ENCODE peak calls at places on chromosomes 13 and 19, in five cellular contexts. J, C, H, G and Q are unnamed samples.

GRCh38 chr19:11570039-11570462 is 7.4 kb downstream of the ACP5 start:
- DNase-seq in J (no peak), C (no peak), H (no peak), G (no peak), Q (no peak)

GRCh38 chr19:45547965-45548609 is 36.5 kb downstream of the OPA3 start:
- DNase-seq in J (peak), C (no peak), H (peak), G (no peak), Q (peak)

GRCh38 chr13:101919541-101920306 is 467.2 kb downstream of the ITGBL1 start:
- DNase-seq in J (no peak), C (no peak), H (peak), G (peak), Q (no peak)

GRCh38 chr19:42280761-42281174 is 11.7 kb downstream of the CIC start:
- DNase-seq in J (no peak), C (no peak), H (peak), G (no peak), Q (no peak)

GRCh38 chr13:98144501-98145350 is 1.8 kb downstream of the FARP1 start:
- DNase-seq in J (peak), C (peak), H (peak), G (no peak), Q (no peak)

GRCh38 chr13:36753176-36753575 is 65.8 kb upstream of the RFXAP start:
- DNase-seq in J (no peak), C (no peak), H (no peak), G (no peak), Q (no peak)

GRCh38 chr13:26618726-26619125 is 61.2 kb downstream of the WASF3 start:
- DNase-seq in J (no peak), C (no peak), H (no peak), G (no peak), Q (no peak)

GRCh38 chr13:74206061-74206561 is 71.9 kb upstream of the KLF12 start:
- DNase-seq in J (no peak), C (no peak), H (peak), G (no peak), Q (no peak)

GRCh38 chr19:10003271-10003670 is 7.0 kb downstream of the COL5A3 start:
- DNase-seq in J (no peak), C (no peak), H (no peak), G (no peak), Q (no peak)
- TF ChIP-seq MAFK in J (no peak), C (no peak), H (no peak), G (no peak), Q (no peak)

GRCh38 chr13:111323950-111324651 is 3.7 kb downstream of the TEX29 start:
- DNase-seq in J (no peak), C (no peak), H (peak), G (no peak), Q (no peak)
- TF ChIP-seq MAFK in J (no peak), C (no peak), H (no peak), G (no peak), Q (no peak)

DNA sequence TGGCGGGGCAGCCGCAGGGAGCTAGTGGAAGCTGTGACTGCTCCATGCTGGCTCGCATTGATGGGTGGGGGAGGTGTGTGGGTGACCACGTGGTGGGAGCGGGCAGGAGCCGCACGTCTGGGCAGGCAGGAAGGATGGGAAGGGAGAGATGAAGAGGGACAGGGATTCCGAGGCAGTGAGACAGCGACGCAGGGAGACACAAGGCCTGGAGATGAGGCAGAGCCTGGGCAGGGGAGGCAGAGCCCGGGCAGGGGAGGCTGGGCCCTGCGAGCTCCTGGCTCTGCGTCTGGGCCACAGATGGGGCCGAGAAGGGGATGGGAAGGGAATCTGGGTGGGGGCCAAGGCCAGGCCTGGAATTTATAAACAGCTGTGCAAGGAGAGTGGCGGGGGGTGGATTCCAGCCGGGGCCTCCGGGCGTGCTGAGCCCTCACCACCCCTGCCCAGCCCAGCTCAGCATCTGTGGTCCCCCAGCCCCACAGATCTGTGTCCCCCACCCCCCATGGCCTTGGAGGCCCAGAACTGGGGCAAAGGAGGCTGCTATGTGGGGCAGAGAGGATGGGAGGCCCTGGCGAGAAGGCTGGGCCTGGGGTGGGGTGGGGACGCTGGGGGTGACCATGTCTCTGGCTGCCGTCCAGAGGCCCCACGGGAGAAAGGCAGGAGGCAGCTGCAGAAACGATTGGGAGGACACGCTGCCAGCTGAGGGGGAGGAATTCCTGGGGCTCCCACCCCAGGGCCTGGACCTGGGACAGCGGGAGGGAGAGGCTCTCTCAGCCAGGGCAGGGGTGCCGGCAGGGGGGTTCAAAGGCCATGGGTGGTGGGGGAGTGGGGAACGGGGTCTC is 6.0 kb downstream of the EHD2 start:
- DNase-seq in J (peak), C (peak), H (peak), G (no peak), Q (no peak)
- TF ChIP-seq MAFK in J (no peak), C (no peak), H (no peak), G (no peak), Q (no peak)

DNA sequence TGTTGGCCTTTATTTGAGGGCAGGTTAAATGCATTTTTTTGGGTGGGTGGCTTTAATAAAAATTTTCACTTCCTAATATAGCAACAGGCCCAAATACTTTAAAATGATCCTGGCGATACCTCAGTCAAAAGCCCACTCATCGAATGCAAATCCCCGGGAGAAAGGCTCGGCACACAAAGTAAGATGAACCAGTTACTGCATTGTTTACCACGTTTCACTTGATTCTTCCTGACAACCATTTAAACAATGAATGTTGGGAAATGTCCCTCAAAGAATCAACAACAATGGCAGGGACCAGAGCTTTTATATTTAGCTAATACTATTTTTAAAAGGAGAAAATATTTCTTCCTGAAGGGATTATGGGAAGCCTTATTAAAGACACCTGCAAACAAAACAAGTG is 187.7 kb downstream of the ABCC4 start:
- DNase-seq in J (no peak), C (no peak), H (no peak), G (no peak), Q (no peak)
- TF ChIP-seq MAFK in J (no peak), C (no peak), H (no peak), G (no peak), Q (no peak)

DNA sequence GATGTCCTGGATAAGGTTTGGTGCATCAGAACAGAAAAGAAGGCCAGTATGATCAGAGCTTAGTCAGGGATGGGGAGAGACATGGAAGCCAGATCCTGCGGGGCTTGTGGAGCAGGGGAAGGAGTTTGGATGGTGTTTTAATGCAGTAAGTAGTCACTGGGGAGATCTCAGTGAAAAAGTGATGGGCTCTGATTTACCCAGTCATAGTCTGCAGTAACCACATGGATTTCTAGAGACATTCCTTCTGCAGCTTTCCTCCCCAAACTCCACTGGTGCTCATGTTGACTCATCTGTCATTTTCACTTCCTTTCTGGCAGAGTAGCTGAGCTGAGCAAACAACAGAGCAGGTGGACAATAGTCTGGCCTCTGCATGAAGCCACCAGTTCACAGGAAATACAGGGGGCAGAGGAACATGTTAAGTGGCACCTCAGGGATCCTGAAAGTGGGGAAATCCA is 144.1 kb downstream of the DPF1 start:
- DNase-seq in J (peak), C (peak), H (peak), G (no peak), Q (no peak)
- TF ChIP-seq MAFK in J (peak), C (no peak), H (peak), G (no peak), Q (no peak)